ENCODE peak calls at places on chromosomes 7 and 10, in eight cellular contexts. O is memory B cell; L is foreskin melanocyte; G is AG04450; Q is stimulated activated CD8-positive, alpha-beta memory T cell treated with anti-CD3 and anti-CD28 coated beads, Interleukin-15, amount 100 ng/mL, for 4 hours; T is NCI-H2081 treated with DMSO at 0.1 percent for 48 hours; Z is RWPE1; V is AML-193. J is an unnamed sample.

GRCh38 chr10:49518982-49519578 is 19.8 kb downstream of the ERCC6 start:
- DNase-seq in L (peak), G (no peak), Z (peak), O (peak), V (peak), Q (no peak), T (no peak), J (no peak)

GRCh38 chr7:38795596-38795995 is 113.4 kb downstream of the VPS41 start:
- DNase-seq in Q (no peak), O (no peak), T (no peak), L (peak), V (no peak), Z (no peak), G (no peak), J (no peak)

GRCh38 chr10:108582387-108582786 is 1340.9 kb downstream of the XPNPEP1 start:
- DNase-seq in Q (no peak), V (no peak), T (no peak), G (no peak), L (no peak), Z (no peak), O (no peak), J (no peak)

GRCh38 chr10:90587081-90587491 is 270.8 kb downstream of the HTR7 start:
- DNase-seq in G (peak), T (no peak), V (no peak), Z (peak), O (no peak), Q (no peak), L (peak), J (no peak)

GRCh38 chr10:14953452-14954000 is 370 bp downstream of the DCLRE1C start:
- DNase-seq in V (peak), T (no peak), G (peak), Z (peak), L (peak), Q (no peak), O (no peak), J (no peak)

GRCh38 chr10:1963341-1963740 is 226.0 kb upstream of the ADARB2 start:
- DNase-seq in T (no peak), O (no peak), V (no peak), L (no peak), G (no peak), Q (no peak), Z (no peak), J (no peak)

GRCh38 chr7:78673272-78673671 is 780.2 kb downstream of the MAGI2 start:
- DNase-seq in Q (no peak), G (no peak), O (no peak), Z (no peak), L (no peak), T (no peak), V (no peak), J (no peak)

GRCh38 chr10:132700168-132701098 is 85.5 kb downstream of the NKX6-2 start:
- DNase-seq in G (no peak), O (no peak), Z (no peak), V (no peak), T (peak), L (no peak), Q (no peak), J (no peak)